ENCODE peak calls at places on chromosomes 6 and 20, in six cellular contexts. M is uterus, A is ovary, N is GM12878, V is lower leg skin, W is suprapubic skin. L is an unnamed sample.

GRCh38 chr6:83413068-83413467 is 17.8 kb downstream of the ME1 start:
- DNase-seq in N (no peak), M (no peak), A (no peak), V (no peak), W (no peak), L (no peak)

GRCh38 chr20:24138126-24138857 is 149.7 kb upstream of the GGTLC1 start:
- DNase-seq in A (no peak), M (no peak), W (peak), N (no peak), V (no peak), L (no peak)

GRCh38 chr6:161316531-161316930 is 42.7 kb upstream of the AGPAT4 start:
- DNase-seq in V (no peak), N (no peak), A (no peak), W (no peak), M (no peak), L (no peak)

GRCh38 chr6:85126448-85127178 is 323.3 kb upstream of the NT5E start:
- DNase-seq in V (peak), A (peak), W (peak), N (no peak), M (no peak), L (no peak)

GRCh38 chr6:41377071-41377470 is 41.7 kb downstream of the NCR2 start:
- DNase-seq in N (no peak), W (no peak), M (no peak), V (no peak), A (no peak), L (no peak)

GRCh38 chr6:7954477-7955200 is 44.1 kb upstream of the TXNDC5 start:
- DNase-seq in W (no peak), A (no peak), V (no peak), M (no peak), N (no peak), L (no peak)

GRCh38 chr6:4973972-4974885 is 29.6 kb downstream of the RPP40 start:
- DNase-seq in N (no peak), M (peak), W (no peak), V (no peak), A (peak), L (no peak)

GRCh38 chr6:20400476-20401402 is 940 bp upstream of the E2F3 start:
- DNase-seq in N (no peak), V (no peak), M (peak), A (no peak), W (no peak), L (no peak)

GRCh38 chr6:34743625-34744293 is 13.5 kb upstream of the SNRPC start:
- DNase-seq in W (peak), A (no peak), M (no peak), N (no peak), V (no peak), L (no peak)

GRCh38 chr20:62621251-62622110 is 20.8 kb upstream of the SLCO4A1 start:
- DNase-seq in W (no peak), M (no peak), V (no peak), N (no peak), A (no peak), L (no peak)

GRCh38 chr6:169452117-169452868 is 198.6 kb upstream of the THBS2 start:
- DNase-seq in V (peak), W (peak), A (peak), M (peak), N (no peak), L (no peak)

GRCh38 chr20:63895886-63896135 is 885 bp downstream of the DNAJC5 start:
- DNase-seq in V (no peak), N (no peak), A (no peak), M (no peak), W (no peak), L (no peak)

GRCh38 chr6:106551155-106551554 is 78.1 kb downstream of the RTN4IP1 start:
- DNase-seq in A (no peak), V (no peak), W (no peak), M (no peak), N (no peak), L (no peak)

GRCh38 chr20:24755411-24755922 is 193.6 kb upstream of the CST7 start:
- DNase-seq in M (no peak), V (no peak), A (no peak), W (no peak), N (no peak), L (no peak)

GRCh38 chr6:49606696-49607390 is 29.8 kb downstream of the RHAG start:
- DNase-seq in V (no peak), N (peak), W (no peak), A (no peak), M (no peak), L (no peak)

DNA sequence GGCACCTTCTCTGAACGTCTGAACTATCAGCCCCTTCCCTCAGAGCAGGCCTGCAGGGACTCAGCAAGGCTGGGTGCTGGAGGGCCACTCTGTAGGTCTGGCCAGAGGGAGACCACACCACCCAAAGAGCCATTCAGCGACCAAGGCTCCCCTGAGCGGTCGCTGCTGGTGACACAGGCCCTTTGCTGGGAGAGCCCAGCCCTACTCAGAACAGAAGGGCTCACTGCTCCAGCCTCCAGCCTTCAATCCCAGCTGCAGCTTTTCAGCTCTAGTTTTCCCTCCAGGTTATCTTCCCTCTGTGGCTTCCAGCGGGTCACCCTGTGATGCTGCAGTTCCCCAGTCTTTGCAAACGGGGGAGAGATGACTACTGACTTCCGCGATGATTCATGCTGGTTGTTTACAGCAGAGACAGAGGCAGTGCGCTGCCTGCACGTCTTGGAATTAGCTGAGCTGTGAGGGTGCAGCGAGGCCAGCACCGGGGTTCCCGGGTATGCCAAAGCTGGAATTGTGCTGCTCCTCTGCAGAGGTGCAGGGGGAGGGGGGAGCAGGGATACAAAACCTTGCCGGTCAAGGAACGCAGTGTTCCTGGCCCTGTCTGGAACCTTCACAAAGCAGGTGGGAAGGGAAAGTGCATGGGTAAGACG is 161.4 kb downstream of the LY86 start:
- DNase-seq in N (no peak), V (peak), A (peak), W (no peak), M (peak), L (no peak)
- TF ChIP-seq POLR2A in N (no peak), V (no peak), A (no peak), W (no peak), M (no peak), L (no peak)

GRCh38 chr6:116564921-116565872 is 6.1 kb upstream of the RWDD1 start:
- DNase-seq in W (peak), N (no peak), A (peak), V (no peak), M (no peak), L (no peak)
- H3K4me3 ChIP-seq in W (peak), N (no peak), A (no peak), V (no peak), M (peak), L (peak)

DNA sequence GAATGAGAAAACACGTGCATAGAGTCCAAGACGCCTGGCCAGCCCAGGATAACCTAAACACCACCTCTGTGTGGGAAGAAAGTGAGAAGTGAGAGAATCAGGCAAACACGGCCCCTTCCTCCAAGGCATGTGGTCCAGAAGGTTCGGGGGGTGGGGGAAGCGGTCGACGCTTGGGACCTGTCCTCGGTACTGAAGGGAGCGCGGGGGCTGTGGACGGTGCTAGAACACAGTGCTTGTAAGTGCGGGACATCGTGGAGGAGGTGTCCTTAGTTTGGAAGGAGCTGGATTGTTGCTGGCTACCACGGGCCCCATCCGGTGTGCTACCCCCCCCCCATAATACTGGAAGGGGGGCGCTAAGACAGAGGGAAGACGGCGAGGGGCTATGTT is 1.7 kb upstream of the VSTM2L start:
- DNase-seq in N (no peak), V (no peak), M (no peak), W (no peak), A (no peak), L (no peak)
- TF ChIP-seq POLR2A in N (no peak), V (no peak), M (no peak), W (no peak), A (no peak), L (no peak)

DNA sequence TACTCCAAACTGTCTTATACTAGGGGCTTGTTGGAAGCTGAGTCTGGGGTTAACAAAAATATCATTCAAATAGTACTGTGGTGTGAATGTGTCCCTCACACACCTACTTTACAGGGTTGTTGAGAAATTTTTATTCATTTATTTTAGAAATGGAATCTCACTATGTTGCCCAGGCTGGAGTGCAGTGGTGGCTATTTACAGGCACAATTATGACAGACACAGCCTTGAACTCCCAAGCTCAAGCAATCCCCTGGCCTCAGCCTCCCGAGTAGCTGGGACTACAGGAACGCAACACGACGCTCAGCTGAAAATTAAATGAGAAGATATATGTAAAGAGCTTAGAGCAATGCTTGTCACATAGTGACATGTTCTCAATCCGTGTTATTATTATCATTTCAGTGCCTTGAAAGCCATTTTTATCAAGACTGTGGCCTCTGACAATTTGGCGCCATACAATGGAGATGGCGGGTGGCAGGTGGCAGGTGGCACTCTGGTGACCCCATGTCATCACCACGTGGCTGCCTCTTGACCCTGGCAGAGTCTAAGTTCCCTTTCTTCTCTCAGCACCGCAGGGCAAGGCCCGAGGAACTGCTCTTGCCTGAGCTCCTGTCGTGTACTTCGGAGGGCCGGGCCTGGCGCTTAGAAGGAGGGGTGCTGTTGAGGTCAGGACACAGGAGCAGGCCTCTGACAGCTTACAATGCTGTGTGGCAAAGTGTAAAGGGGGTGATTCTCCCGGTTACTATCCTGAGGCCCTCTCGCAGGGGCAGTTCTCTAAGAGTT is 64.5 kb downstream of the STX11 start:
- DNase-seq in V (no peak), A (peak), W (no peak), M (no peak), N (no peak), L (no peak)
- H3K4me3 ChIP-seq in V (no peak), A (no peak), W (peak), M (no peak), N (peak), L (peak)

GRCh38 chr6:2855061-2855519 is 13.4 kb upstream of the SERPINB1 start:
- DNase-seq in A (no peak), W (no peak), M (no peak), N (no peak), V (no peak), L (no peak)

GRCh38 chr6:2859325-2859700 is 17.6 kb upstream of the SERPINB1 start:
- DNase-seq in A (no peak), M (no peak), W (no peak), V (no peak), N (no peak), L (no peak)

GRCh38 chr6:2858678-2859324 is 17.1 kb upstream of the SERPINB1 start:
- DNase-seq in M (no peak), V (no peak), W (no peak), N (no peak), A (no peak), L (no peak)

GRCh38 chr6:2857185-2857579 is 15.5 kb upstream of the SERPINB1 start:
- DNase-seq in A (no peak), N (no peak), V (no peak), M (no peak), W (no peak), L (no peak)

GRCh38 chr6:2857580-2858337 is 16.1 kb upstream of the SERPINB1 start:
- DNase-seq in A (peak), W (no peak), V (no peak), M (no peak), N (peak), L (no peak)
- TF ChIP-seq POLR2A in A (no peak), W (no peak), V (no peak), M (no peak), N (peak), L (no peak)

GRCh38 chr6:142938510-142938909 is 6.5 kb downstream of the HIVEP2 start:
- DNase-seq in N (no peak), M (no peak), W (no peak), A (no peak), V (no peak), L (no peak)

GRCh38 chr6:142942238-142942637 is 2.7 kb downstream of the HIVEP2 start:
- DNase-seq in W (no peak), V (no peak), A (no peak), M (no peak), N (no peak), L (no peak)

GRCh38 chr6:142941018-142941417 is 4.0 kb downstream of the HIVEP2 start:
- DNase-seq in M (no peak), W (no peak), N (no peak), A (no peak), V (no peak), L (no peak)

GRCh38 chr6:142942805-142943227 is 2.2 kb downstream of the HIVEP2 start:
- DNase-seq in A (no peak), V (no peak), M (no peak), W (no peak), N (no peak), L (no peak)

GRCh38 chr6:142940487-142940886 is 4.5 kb downstream of the HIVEP2 start:
- DNase-seq in M (no peak), V (no peak), A (no peak), N (no peak), W (no peak), L (no peak)
- H3K4me3 ChIP-seq in M (no peak), V (no peak), A (no peak), N (peak), W (no peak), L (no peak)

GRCh38 chr6:117396228-117396627 is 29.5 kb downstream of the ROS1 start:
- DNase-seq in A (no peak), W (no peak), M (no peak), V (no peak), N (no peak), L (no peak)
- TF ChIP-seq POLR2A in A (no peak), W (no peak), M (no peak), V (no peak), N (no peak), L (no peak)